ENCODE peak calls at places on chromosomes 5 and 9, in ten cellular contexts. J, G, V, S, P, L, Q, A, U and Z are unnamed samples.

GRCh38 chr5:91162534-91163381 is 220.4 kb downstream of the ARRDC3 start:
- DNase-seq in J (peak; percentile 5), G (peak; percentile 32), V (peak; percentile 95), S (no peak), P (peak; percentile 89), L (peak; percentile 10), Q (peak; percentile 25), A (no peak), U (no peak), Z (peak; percentile 83)

GRCh38 chr9:70044450-70045307 is 1.0 kb downstream of the MAMDC2 start:
- DNase-seq in J (no peak), G (no peak), V (peak; percentile 54), S (no peak), P (no peak), L (no peak), Q (no peak), A (no peak), U (no peak), Z (no peak)

GRCh38 chr9:113632776-113633590 is 169.5 kb downstream of the RGS3 start:
- DNase-seq in J (no peak), G (no peak), V (no peak), S (no peak), P (peak; percentile 25), L (no peak), Q (no peak), A (no peak), U (no peak), Z (no peak)

GRCh38 chr9:36451949-36452348 is 51.9 kb upstream of the RNF38 start:
- DNase-seq in J (no peak), G (no peak), V (no peak), S (no peak), P (no peak), L (no peak), Q (no peak), A (no peak), U (no peak), Z (no peak)

GRCh38 chr5:42360641-42361320 is 62.5 kb upstream of the GHR start:
- DNase-seq in J (no peak), G (no peak), V (no peak), S (no peak), P (no peak), L (no peak), Q (no peak), A (no peak), U (no peak), Z (no peak)

GRCh38 chr9:125484632-125485282 is 222.3 kb downstream of the MAPKAP1 start:
- DNase-seq in J (no peak), G (no peak), V (no peak), S (peak; percentile 84), P (no peak), L (no peak), Q (no peak), A (no peak), U (no peak), Z (peak; percentile 69)

GRCh38 chr9:123658792-123659191 is 271.1 kb downstream of the DENND1A start:
- DNase-seq in J (no peak), G (no peak), V (no peak), S (no peak), P (no peak), L (no peak), Q (no peak), A (no peak), U (no peak), Z (no peak)

GRCh38 chr9:127135056-127135745 is 12.8 kb upstream of the ANGPTL2 start:
- DNase-seq in J (no peak), G (no peak), V (no peak), S (no peak), P (no peak), L (no peak), Q (no peak), A (no peak), U (no peak), Z (no peak)

GRCh38 chr9:115262952-115263351 is 145.0 kb upstream of the TNC start:
- DNase-seq in J (no peak), G (no peak), V (peak; percentile 68), S (no peak), P (no peak), L (no peak), Q (no peak), A (no peak), U (no peak), Z (no peak)

GRCh38 chr9:135137398-135137832 is 49.9 kb downstream of the OLFM1 start:
- DNase-seq in J (no peak), G (no peak), V (no peak), S (no peak), P (no peak), L (no peak), Q (no peak), A (no peak), U (no peak), Z (no peak)

GRCh38 chr9:77218612-77219011 is 41.3 kb downstream of the VPS13A start:
- DNase-seq in J (no peak), G (no peak), V (peak; percentile 34), S (peak; percentile 24), P (no peak), L (no peak), Q (no peak), A (peak; percentile 17), U (no peak), Z (peak; percentile 41)